ENCODE peak calls at places on chromosomes 12 and 14, in ten cellular contexts. Y, H, T, M, N, R, J, Z, W and K are unnamed samples.

GRCh38 chr12:29110506-29111442 is 38.3 kb upstream of the FAR2 start:
- DNase-seq in M (no peak), J (no peak), N (no peak), Y (no peak), W (no peak), H (no peak), T (no peak), Z (no peak), R (no peak), K (no peak)

GRCh38 chr14:90487031-90487430 is 90.2 kb downstream of the CALM1 start:
- DNase-seq in W (peak; percentile 51), M (no peak), Y (no peak), H (peak; percentile 6), R (no peak), J (no peak), T (no peak), N (no peak), Z (no peak), K (peak; percentile 18)

GRCh38 chr14:89702151-89702936 is 252.2 kb downstream of the EFCAB11 start:
- DNase-seq in Z (no peak), W (peak; percentile 43), M (no peak), N (no peak), T (no peak), R (peak; percentile 49), J (no peak), H (peak; percentile 40), Y (no peak), K (peak; percentile 35)

GRCh38 chr14:67705211-67705610 is 3.5 kb downstream of the RDH12 start:
- DNase-seq in T (no peak), H (no peak), W (no peak), Z (no peak), R (no peak), Y (no peak), M (no peak), J (no peak), N (no peak), K (no peak)

GRCh38 chr12:100721193-100721592 is 73.4 kb upstream of the ANO4 start:
- DNase-seq in T (no peak), R (no peak), H (no peak), M (no peak), N (no peak), J (no peak), W (no peak), Y (no peak), Z (no peak), K (no peak)

GRCh38 chr12:2052861-2053674 is at the start of gene CACNA1C:
- DNase-seq in Z (no peak), H (peak; percentile 47), R (peak; percentile 34), T (no peak), W (peak; percentile 77), N (no peak), M (peak; percentile 60), J (no peak), Y (no peak), K (peak; percentile 37)

GRCh38 chr12:97512696-97513095 is 50.1 kb downstream of the RMST start:
- DNase-seq in N (no peak), H (no peak), J (no peak), T (no peak), R (no peak), M (no peak), W (no peak), Z (no peak), Y (no peak), K (no peak)

GRCh38 chr12:57276935-57277563 is 26.1 kb upstream of the STAC3 start:
- DNase-seq in J (no peak), T (no peak), N (no peak), Z (no peak), Y (no peak), W (no peak), M (no peak), H (peak; percentile 59), R (no peak), K (peak; percentile 51)

GRCh38 chr14:100827751-100828447 is 2.0 kb downstream of the MEG3 start:
- DNase-seq in J (no peak), N (no peak), W (no peak), Y (no peak), M (peak; percentile 68), T (no peak), H (peak; percentile 80), R (peak; percentile 71), Z (no peak), K (peak; percentile 81)

GRCh38 chr12:123269980-123270379 is 1.7 kb downstream of the CDK2AP1 start:
- DNase-seq in N (no peak), Z (no peak), H (no peak), W (no peak), M (no peak), Y (no peak), T (no peak), R (no peak), J (no peak), K (no peak)

GRCh38 chr12:85923767-85924331 is 49.8 kb downstream of the NTS start:
- DNase-seq in H (peak; percentile 70), Y (no peak), W (no peak), M (no peak), T (no peak), J (no peak), Z (no peak), R (no peak), N (no peak), K (peak; percentile 61)

GRCh38 chr14:92651793-92652382 is 96.5 kb downstream of the LGMN start:
- DNase-seq in M (no peak), W (peak; percentile 54), J (no peak), Y (peak; percentile 64), R (no peak), T (peak; percentile 52), Z (peak; percentile 89), H (no peak), N (no peak), K (no peak)

GRCh38 chr14:32470161-32470705 is 141.1 kb downstream of the AKAP6 start:
- DNase-seq in N (no peak), Y (no peak), M (no peak), W (no peak), H (no peak), T (no peak), R (no peak), J (no peak), Z (no peak), K (no peak)

GRCh38 chr12:21823581-21823980 is 49.1 kb upstream of the KCNJ8 start:
- DNase-seq in Z (peak; percentile 48), W (peak; percentile 49), Y (no peak), H (peak; percentile 18), J (no peak), N (no peak), T (no peak), R (no peak), M (no peak), K (no peak)

GRCh38 chr12:131803995-131804521 is 24.1 kb upstream of the MMP17 start:
- DNase-seq in R (no peak), T (no peak), M (no peak), H (peak; percentile 63), N (no peak), Z (no peak), W (no peak), J (no peak), Y (no peak), K (peak; percentile 57)

GRCh38 chr14:80456200-80456599 is 244.9 kb upstream of the DIO2 start:
- DNase-seq in T (no peak), M (no peak), R (no peak), Y (no peak), Z (no peak), H (peak; percentile 19), J (no peak), N (no peak), W (no peak), K (peak; percentile 19)

GRCh38 chr12:62844915-62845314 is 90.0 kb downstream of the PPM1H start:
- DNase-seq in N (no peak), Y (no peak), H (no peak), W (no peak), Z (no peak), J (no peak), R (no peak), M (no peak), T (no peak), K (no peak)

GRCh38 chr12:124307556-124307825 is 12.6 kb downstream of the RFLNA start:
- DNase-seq in Z (no peak), R (no peak), M (no peak), N (no peak), T (no peak), H (no peak), J (no peak), W (no peak), Y (no peak), K (no peak)

GRCh38 chr12:125186471-125187147 is 121.4 kb downstream of the AACS start:
- DNase-seq in H (peak; percentile 21), R (no peak), J (no peak), M (no peak), Y (no peak), W (no peak), Z (no peak), N (no peak), T (no peak), K (no peak)

GRCh38 chr12:127360580-127360979 is 906.4 kb upstream of the TMEM132C start:
- DNase-seq in J (no peak), T (no peak), Y (no peak), R (no peak), Z (no peak), N (no peak), W (no peak), H (no peak), M (no peak), K (no peak)

GRCh38 chr14:69090187-69090789 is 62.6 kb downstream of the DCAF5 start:
- DNase-seq in T (peak; percentile 10), Y (no peak), N (no peak), H (peak; percentile 61), R (no peak), Z (no peak), M (no peak), J (no peak), W (no peak), K (peak; percentile 61)

GRCh38 chr12:18074001-18074400 is 16.0 kb downstream of the RERGL start:
- DNase-seq in N (no peak), W (no peak), H (no peak), Y (no peak), R (no peak), J (no peak), Z (no peak), T (no peak), M (no peak), K (no peak)

GRCh38 chr14:100384819-100385813 is 62.0 kb downstream of the SLC25A47 start:
- DNase-seq in N (no peak), T (no peak), R (no peak), Z (no peak), J (no peak), M (no peak), W (no peak), H (peak; percentile 81), Y (no peak), K (peak; percentile 84)

GRCh38 chr12:92582466-92582865 is 120.3 kb upstream of the PLEKHG7 start:
- DNase-seq in W (no peak), Y (no peak), H (no peak), T (no peak), Z (no peak), M (no peak), N (no peak), R (no peak), J (no peak), K (no peak)

GRCh38 chr12:16437926-16438325 is 90.5 kb downstream of the MGST1 start:
- DNase-seq in R (no peak), H (no peak), Z (no peak), T (no peak), N (no peak), Y (no peak), M (no peak), J (no peak), W (no peak), K (no peak)

GRCh38 chr12:91687052-91688017 is 458.3 kb downstream of the BTG1 start:
- DNase-seq in H (no peak), Y (no peak), W (no peak), M (no peak), N (no peak), T (peak; percentile 2), Z (no peak), R (no peak), J (no peak), K (no peak)

GRCh38 chr12:4809013-4809448 is 88.8 kb downstream of the GALNT8 start:
- DNase-seq in R (no peak), Y (no peak), J (no peak), M (no peak), W (no peak), T (no peak), Z (no peak), N (no peak), H (no peak), K (no peak)

GRCh38 chr12:53115112-53115890 is 12.0 kb downstream of the SOAT2 start:
- DNase-seq in R (no peak), N (no peak), T (no peak), Z (no peak), J (no peak), W (no peak), M (no peak), Y (no peak), H (no peak), K (no peak)